ENCODE peak calls at places on chromosomes 13 and 19, in five cellular contexts. T is NCI-H1105, J is H1, M is T-cell, C is colonic mucosa. B is an unnamed sample.

GRCh38 chr13:96181886-96182285 is 92.0 kb downstream of the HS6ST3 start:
- DNase-seq in T (no peak), J (no peak), M (no peak), C (no peak), B (no peak)

GRCh38 chr19:1650627-1651009 is 1.8 kb downstream of the TCF3 start:
- DNase-seq in T (no peak), J (no peak), M (peak), C (no peak), B (no peak)

GRCh38 chr13:93172109-93172508 is 54.5 kb upstream of the GPC6 start:
- DNase-seq in T (no peak), J (no peak), M (no peak), C (no peak), B (no peak)

GRCh38 chr13:20350819-20351218 is 118.7 kb upstream of the GJB6 start:
- DNase-seq in T (no peak), J (no peak), M (no peak), C (no peak), B (no peak)

GRCh38 chr13:71171740-71172139 is 695.3 kb downstream of the DACH1 start:
- DNase-seq in T (no peak), J (no peak), M (no peak), C (no peak), B (no peak)

GRCh38 chr19:14160017-14160703 is 23.8 kb upstream of the ASF1B start:
- DNase-seq in T (no peak), J (no peak), M (no peak), C (no peak), B (no peak)

GRCh38 chr19:31344403-31344802 is 4.8 kb downstream of the TSHZ3 start:
- DNase-seq in T (no peak), J (no peak), M (no peak), C (no peak), B (no peak)

GRCh38 chr13:52187029-52187423 is 27.6 kb upstream of the NEK3 start:
- DNase-seq in T (no peak), J (no peak), M (no peak), C (no peak), B (no peak)

GRCh38 chr13:35526577-35526976 is 50.1 kb upstream of the MAB21L1 start:
- DNase-seq in T (no peak), J (no peak), M (no peak), C (no peak), B (no peak)

GRCh38 chr19:7953060-7953459 is 9.6 kb upstream of the TIMM44 start:
- DNase-seq in T (no peak), J (no peak), M (no peak), C (no peak), B (no peak)

GRCh38 chr13:97976551-97977375 is 23.3 kb downstream of the IPO5 start:
- DNase-seq in T (no peak), J (no peak), M (no peak), C (peak), B (no peak)

GRCh38 chr19:28943651-28944050 is 269.3 kb downstream of the UQCRFS1 start:
- DNase-seq in T (no peak), J (no peak), M (no peak), C (no peak), B (no peak)

GRCh38 chr19:29988351-29988750 is 46.3 kb downstream of the URI1 start:
- DNase-seq in T (no peak), J (no peak), M (no peak), C (no peak), B (no peak)

GRCh38 chr19:4369109-4369887 is 25.9 kb downstream of the MPND start:
- DNase-seq in T (no peak), J (no peak), M (peak), C (peak), B (no peak)

GRCh38 chr19:46355234-46355990 is 8.5 kb downstream of the PPP5C start:
- DNase-seq in T (no peak), J (no peak), M (no peak), C (no peak), B (no peak)

GRCh38 chr19:1394252-1395193 is 6.8 kb downstream of the GAMT start:
- DNase-seq in T (peak), J (no peak), M (no peak), C (no peak), B (no peak)

GRCh38 chr13:33697936-33698335 is 120.0 kb upstream of the RFC3 start:
- DNase-seq in T (no peak), J (no peak), M (no peak), C (no peak), B (no peak)

GRCh38 chr19:3420909-3421619 is 54.7 kb downstream of the NFIC start:
- DNase-seq in T (no peak), J (no peak), M (no peak), C (no peak), B (no peak)

GRCh38 chr13:95156208-95156607 is 145.0 kb downstream of the ABCC4 start:
- DNase-seq in T (no peak), J (no peak), M (no peak), C (no peak), B (no peak)

GRCh38 chr19:12723643-12724426 is at the start of gene TNPO2:
- DNase-seq in T (peak), J (peak), M (peak), C (peak), B (peak)

GRCh38 chr13:104614746-104615145 is 1548.5 kb upstream of the SLC10A2 start:
- DNase-seq in T (no peak), J (no peak), M (no peak), C (no peak), B (no peak)

GRCh38 chr13:104949840-104950805 is 1585.3 kb downstream of the EFNB2 start:
- DNase-seq in T (no peak), J (no peak), M (no peak), C (no peak), B (no peak)

GRCh38 chr13:44300895-44301638 is 72.6 kb upstream of the SERP2 start:
- DNase-seq in T (no peak), J (no peak), M (no peak), C (no peak), B (peak)

GRCh38 chr13:19864018-19864338 is 529 bp upstream of the ZMYM5 start:
- DNase-seq in T (no peak), J (no peak), M (peak), C (peak), B (peak)

GRCh38 chr19:13373599-13373998 is 132.7 kb downstream of the CACNA1A start:
- DNase-seq in T (no peak), J (no peak), M (no peak), C (no peak), B (no peak)

GRCh38 chr13:42363941-42364612 is 92.1 kb downstream of the AKAP11 start:
- DNase-seq in T (no peak), J (no peak), M (no peak), C (no peak), B (no peak)

B was measured in NCI-H1092.